ENCODE peak calls at places on chromosomes 2 and 18, in six cellular contexts. T is activated T-helper 2 cell treated with anti-CD3 and anti-CD28 coated beads, Interferon-gamma antibody, Interleukin-2, Interleukin-4, amounts not matched to agents 10 μg/mL and 5 μg/mL and 100 μg/mL, durations not matched to agents 14 hours and 24 hours and 36 hours; B is fibroblast of lung; G is ureter; L is astrocyte of the spinal cord; P is stimulated activated naive CD8-positive, alpha-beta T cell treated with anti-CD3 and anti-CD28 coated beads, Interleukin-15, Interleukin-2, amounts not matched to agents 100 U/mL and 50 U/mL, for 24 hours. F is an unnamed sample.

GRCh38 chr2:200300650-200301314 is 5.7 kb upstream of the SPATS2L start:
- DNase-seq in T (no peak), B (peak; percentile 88), P (no peak), L (peak; percentile 74), G (no peak), F (peak; percentile 73)

GRCh38 chr2:47321006-47321405 is 82.0 kb upstream of the MSH2 start:
- DNase-seq in T (no peak), P (no peak), B (no peak), L (no peak), G (no peak), F (peak; percentile 64)

GRCh38 chr2:111157798-111158197 is 37.1 kb downstream of the BCL2L11 start:
- DNase-seq in G (no peak), L (no peak), T (no peak), B (no peak), P (no peak), F (no peak)

GRCh38 chr18:63100626-63100900 is 219.0 kb downstream of the BCL2 start:
- DNase-seq in L (no peak), G (no peak), T (no peak), B (no peak), P (no peak), F (no peak)

GRCh38 chr18:3916082-3916481 is 466.1 kb downstream of the TGIF1 start:
- DNase-seq in G (no peak), L (no peak), B (no peak), P (no peak), T (no peak), F (no peak)

GRCh38 chr2:218904176-218904575 is 23.5 kb downstream of the WNT10A start:
- DNase-seq in P (no peak), G (no peak), B (no peak), L (no peak), T (no peak), F (no peak)

GRCh38 chr2:121634354-121635307 is 14.6 kb downstream of the CLASP1 start:
- DNase-seq in G (no peak), B (peak; percentile 59), T (no peak), P (no peak), L (peak; percentile 33), F (peak; percentile 71)

GRCh38 chr2:174553811-174554493 is 43.7 kb downstream of the WIPF1 start:
- DNase-seq in T (no peak), B (no peak), G (no peak), L (no peak), P (no peak), F (no peak)

GRCh38 chr2:171523339-171523931 is 1.2 kb downstream of the CYBRD1 start:
- DNase-seq in P (peak; percentile 31), L (peak; percentile 81), B (peak; percentile 83), G (peak; percentile 72), T (peak; percentile 9), F (peak; percentile 71)

GRCh38 chr2:107529146-107529545 is 297.5 kb upstream of the RGPD4 start:
- DNase-seq in T (no peak), G (no peak), P (no peak), B (no peak), L (no peak), F (no peak)

GRCh38 chr18:48660346-48661228 is 121.8 kb downstream of the CTIF start:
- DNase-seq in T (no peak), B (no peak), G (no peak), L (no peak), P (no peak), F (no peak)

GRCh38 chr18:10856146-10856545 is 293.2 kb downstream of the PIEZO2 start:
- DNase-seq in L (no peak), P (no peak), T (no peak), B (no peak), G (no peak), F (no peak)

GRCh38 chr18:79333046-79333445 is 62.7 kb upstream of the NFATC1 start:
- DNase-seq in L (no peak), B (no peak), G (peak; percentile 17), P (no peak), T (no peak), F (peak; percentile 28)

GRCh38 chr2:230220347-230220969 is 674 bp upstream of the SP110 start:
- DNase-seq in L (no peak), P (no peak), T (no peak), G (no peak), B (no peak), F (no peak)

GRCh38 chr2:150080115-150080514 is 407.4 kb downstream of the RND3 start:
- DNase-seq in P (no peak), L (peak; percentile 57), G (no peak), B (peak; percentile 78), T (no peak), F (no peak)

GRCh38 chr2:128241896-128242295 is 76.8 kb downstream of the HS6ST1 start:
- DNase-seq in P (no peak), B (no peak), T (no peak), L (no peak), G (no peak), F (no peak)

GRCh38 chr2:128984855-128985254 is 666.2 kb upstream of the HS6ST1 start:
- DNase-seq in T (no peak), L (no peak), P (no peak), G (no peak), B (no peak), F (no peak)

GRCh38 chr2:166025313-166025712 is 71.7 kb upstream of the TTC21B start:
- DNase-seq in G (no peak), L (no peak), B (no peak), P (no peak), T (no peak), F (no peak)

GRCh38 chr18:63882333-63883141 is 5.0 kb upstream of the SERPINB2 start:
- DNase-seq in B (peak; percentile 95), L (peak; percentile 86), T (no peak), P (no peak), G (no peak), F (peak; percentile 96)